ENCODE peak calls at places on chromosome 19, in four cellular contexts. E is NB4, K is A549, I is GM12878. O is an unnamed sample.

GRCh38 chr19:22623841-22624221 is 10.3 kb upstream of the ZNF492 start:
- DNase-seq in K (no peak), E (no peak), I (no peak), O (no peak)

GRCh38 chr19:55345818-55346724 is 6.4 kb downstream of the KMT5C start:
- DNase-seq in K (peak), I (no peak), E (no peak), O (no peak)

GRCh38 chr19:5484398-5485285 is 29.4 kb downstream of the ZNRF4 start:
- DNase-seq in K (no peak), I (no peak), E (no peak), O (no peak)

GRCh38 chr19:37127999-37128820 is 44.3 kb downstream of the ZNF585A start:
- DNase-seq in I (no peak), K (peak), E (peak), O (no peak)

GRCh38 chr19:55694656-55695491 is 19.8 kb downstream of the EPN1 start:
- DNase-seq in K (no peak), I (no peak), E (no peak), O (no peak)

GRCh38 chr19:10602330-10603083 is 15.4 kb upstream of the AP1M2 start:
- DNase-seq in I (no peak), E (peak), K (peak), O (peak)

GRCh38 chr19:11024259-11024658 is 63.4 kb downstream of the SMARCA4 start:
- DNase-seq in I (no peak), K (no peak), E (no peak), O (no peak)

GRCh38 chr19:17830567-17831418 is 9.5 kb upstream of the INSL3 start:
- DNase-seq in K (peak), E (peak), I (no peak), O (peak)

GRCh38 chr19:56988271-56988670 is 131.5 kb upstream of the USP29 start:
- DNase-seq in E (no peak), I (no peak), K (no peak), O (no peak)

GRCh38 chr19:14114854-14115253 is 2.7 kb downstream of the PRKACA start:
- DNase-seq in K (peak), I (no peak), E (peak), O (no peak)

GRCh38 chr19:38684078-38684861 is 36.8 kb downstream of the ACTN4 start:
- DNase-seq in E (peak), I (no peak), K (peak), O (peak)

GRCh38 chr19:50497030-50497420 is 14.0 kb downstream of the JOSD2 start:
- DNase-seq in E (no peak), K (no peak), I (no peak), O (no peak)

GRCh38 chr19:15128162-15128770 is 21.1 kb downstream of the SYDE1 start:
- DNase-seq in K (no peak), E (no peak), I (no peak), O (no peak)

GRCh38 chr19:49398001-49398615 is 10.1 kb downstream of the KASH5 start:
- DNase-seq in K (no peak), I (no peak), E (no peak), O (no peak)

GRCh38 chr19:55649579-55650557 is 1.9 kb downstream of the CCDC106 start:
- DNase-seq in E (no peak), K (no peak), I (no peak), O (no peak)

GRCh38 chr19:57671124-57671895 is 2.6 kb downstream of the ZSCAN4 start:
- DNase-seq in E (no peak), I (no peak), K (no peak), O (no peak)

GRCh38 chr19:42474743-42475142 is 32.0 kb upstream of the CXCL17 start:
- DNase-seq in K (no peak), E (no peak), I (no peak), O (no peak)

GRCh38 chr19:49684251-49684982 is 5.0 kb upstream of the ADM5 start:
- DNase-seq in K (peak), E (no peak), I (no peak), O (no peak)

GRCh38 chr19:27833031-27833430 is 1379.9 kb downstream of the UQCRFS1 start:
- DNase-seq in E (no peak), I (no peak), K (no peak), O (no peak)

GRCh38 chr19:8641908-8642547 is 11.6 kb downstream of the NFILZ start:
- DNase-seq in I (no peak), K (peak), E (peak), O (peak)

GRCh38 chr19:7868326-7868670 is 5.9 kb downstream of the PRR36 start:
- DNase-seq in E (no peak), K (peak), I (no peak), O (no peak)

GRCh38 chr19:44113784-44114390 is 688 bp downstream of the ZNF225 start:
- DNase-seq in E (peak), I (no peak), K (no peak), O (no peak)

GRCh38 chr19:48398329-48399235 is 5.1 kb downstream of the GRIN2D start:
- DNase-seq in E (peak), I (no peak), K (peak), O (peak)

GRCh38 chr19:52963229-52963760 is 614 bp upstream of the ZNF816 start:
- DNase-seq in E (no peak), K (no peak), I (no peak), O (no peak)

GRCh38 chr19:50230379-50231351 is 27.2 kb downstream of the MYH14 start:
- DNase-seq in E (peak), K (no peak), I (no peak), O (no peak)

GRCh38 chr19:51887522-51888498 is at the start of gene ZNF577:
- DNase-seq in I (no peak), K (no peak), E (peak), O (peak)

GRCh38 chr19:38070573-38070972 is 153.4 kb downstream of the DPF1 start:
- DNase-seq in E (no peak), I (no peak), K (peak), O (no peak)

GRCh38 chr19:11410682-11411081 is 8.4 kb downstream of the RGL3 start:
- DNase-seq in E (peak), I (no peak), K (peak), O (no peak)

GRCh38 chr19:8512991-8513686 is 828 bp downstream of the ZNF414 start:
- DNase-seq in I (no peak), E (no peak), K (no peak), O (no peak)

GRCh38 chr19:17248011-17248776 is 2.5 kb upstream of the NR2F6 start:
- DNase-seq in I (no peak), E (no peak), K (no peak), O (no peak)

GRCh38 chr19:43780706-43781525 is at the start of gene KCNN4:
- DNase-seq in I (no peak), E (peak), K (peak), O (no peak)

GRCh38 chr19:11361771-11362731 is 6.8 kb downstream of the PLPPR2 start:
- DNase-seq in K (no peak), E (no peak), I (no peak), O (no peak)

GRCh38 chr19:12665281-12665573 is 1.3 kb downstream of the MAN2B1 start:
- DNase-seq in K (no peak), I (peak), E (peak), O (no peak)

GRCh38 chr19:4454952-4455738 is 2.4 kb downstream of the UBXN6 start:
- DNase-seq in K (no peak), I (no peak), E (no peak), O (no peak)

GRCh38 chr19:4454621-4454951 is 3.0 kb downstream of the UBXN6 start:
- DNase-seq in I (no peak), K (no peak), E (no peak), O (no peak)

GRCh38 chr19:4453232-4454179 is 4.1 kb downstream of the UBXN6 start:
- DNase-seq in I (no peak), E (no peak), K (no peak), O (no peak)

GRCh38 chr19:4449826-4450075 is 7.8 kb downstream of the UBXN6 start:
- DNase-seq in I (no peak), E (no peak), K (no peak), O (no peak)

DNA sequence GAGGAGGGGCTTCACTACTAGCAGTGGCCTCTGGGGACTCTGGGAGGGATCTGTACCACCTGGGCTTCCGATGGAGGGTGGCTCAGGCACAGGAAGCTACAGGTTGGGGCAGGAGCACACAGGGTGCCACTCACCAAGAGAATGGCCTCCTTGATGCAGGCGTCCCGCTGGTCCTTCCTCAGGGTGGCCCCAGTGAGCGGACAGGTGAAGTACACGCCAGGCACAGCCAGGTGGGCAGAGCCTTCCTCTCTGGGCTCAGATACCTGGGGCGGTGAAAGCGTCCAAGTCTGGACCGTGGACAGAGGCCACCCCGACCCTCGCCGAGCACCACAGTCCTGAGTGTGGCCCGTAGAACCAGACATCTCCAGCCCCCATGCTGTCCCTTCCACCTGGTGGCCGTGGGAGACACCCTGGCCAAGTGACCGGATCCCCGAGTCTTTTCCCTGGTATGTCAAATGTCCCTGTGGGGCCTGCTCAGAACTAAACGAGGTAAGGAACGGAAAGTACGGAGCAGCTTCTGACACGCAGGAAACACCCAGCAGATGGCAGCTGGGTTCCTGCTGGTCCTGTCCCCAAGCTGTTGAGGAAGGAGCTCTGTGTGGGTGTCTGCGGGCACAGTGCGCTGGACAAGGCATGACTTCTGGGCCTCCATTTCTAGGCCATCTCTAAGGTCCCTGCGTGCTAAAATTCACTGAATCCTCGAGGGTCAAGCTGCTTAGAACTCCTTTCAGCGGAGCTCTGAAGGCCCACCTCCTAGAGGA is 5.2 kb downstream of the UBXN6 start:
- DNase-seq in K (no peak), E (no peak), I (no peak), O (no peak)
- TF ChIP-seq MYC in K (no peak), E (no peak), I (no peak), O (no peak)

DNA sequence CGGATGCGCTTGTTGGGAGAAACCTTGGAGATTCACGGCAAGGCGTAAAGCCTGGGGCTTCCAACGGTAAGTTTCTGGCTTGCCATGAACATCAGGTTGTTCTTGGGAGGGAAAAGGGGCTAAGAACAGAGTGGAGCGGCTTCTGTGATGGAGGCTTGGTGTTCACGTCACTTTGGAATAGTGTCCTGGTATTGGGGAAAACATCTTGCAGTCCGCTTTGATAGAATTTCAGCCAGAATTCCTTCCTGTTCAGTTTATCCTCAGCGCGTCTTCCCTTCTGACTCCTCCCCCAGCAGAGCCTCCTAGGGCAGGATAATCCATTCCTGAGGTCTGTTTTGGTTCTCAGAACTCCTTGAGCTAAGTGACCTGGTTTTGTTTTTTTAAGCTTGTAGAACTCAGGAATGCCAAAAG is 2.0 kb downstream of the KCTD15 start:
- DNase-seq in E (no peak), I (no peak), K (no peak), O (peak)
- H3K4me3 ChIP-seq in E (no peak), I (no peak), K (no peak), O (peak)

DNA sequence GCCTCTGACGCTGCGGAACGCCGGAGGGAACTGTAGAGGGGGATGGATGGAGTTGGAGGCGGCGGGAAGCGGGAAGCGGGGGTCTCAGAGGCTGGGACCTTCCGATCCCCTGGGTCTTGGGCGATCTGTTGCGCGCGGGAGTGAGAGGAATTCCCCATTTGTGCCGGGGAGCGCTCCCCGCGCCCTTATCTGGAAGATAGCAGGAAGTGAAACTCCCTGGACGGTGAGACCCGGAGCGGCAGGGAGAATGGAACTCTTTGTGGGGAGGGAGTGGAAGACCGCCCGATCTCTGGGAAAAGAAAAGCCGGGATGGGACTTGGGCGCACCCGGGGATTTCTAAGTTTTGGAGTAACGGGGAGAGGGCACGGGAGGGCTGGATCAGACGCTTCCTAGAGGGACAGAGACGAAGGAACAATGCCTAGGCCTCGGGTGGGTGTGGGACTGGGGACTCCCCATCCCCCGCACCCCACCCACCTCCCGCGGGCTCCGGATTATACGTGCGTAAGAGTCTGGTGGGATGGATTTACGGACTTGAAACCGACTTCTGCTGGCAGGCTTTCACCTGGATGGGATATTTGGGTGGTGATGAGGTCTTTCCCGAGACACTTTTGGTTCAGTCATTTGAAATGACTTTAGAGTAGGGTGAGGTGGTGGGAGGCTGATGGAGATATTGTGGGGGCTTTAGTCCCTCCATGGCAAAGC is 495 bp downstream of the LSR start:
- DNase-seq in K (no peak), I (no peak), E (no peak), O (no peak)
- TF ChIP-seq MYC in K (no peak), I (no peak), E (no peak), O (no peak)

DNA sequence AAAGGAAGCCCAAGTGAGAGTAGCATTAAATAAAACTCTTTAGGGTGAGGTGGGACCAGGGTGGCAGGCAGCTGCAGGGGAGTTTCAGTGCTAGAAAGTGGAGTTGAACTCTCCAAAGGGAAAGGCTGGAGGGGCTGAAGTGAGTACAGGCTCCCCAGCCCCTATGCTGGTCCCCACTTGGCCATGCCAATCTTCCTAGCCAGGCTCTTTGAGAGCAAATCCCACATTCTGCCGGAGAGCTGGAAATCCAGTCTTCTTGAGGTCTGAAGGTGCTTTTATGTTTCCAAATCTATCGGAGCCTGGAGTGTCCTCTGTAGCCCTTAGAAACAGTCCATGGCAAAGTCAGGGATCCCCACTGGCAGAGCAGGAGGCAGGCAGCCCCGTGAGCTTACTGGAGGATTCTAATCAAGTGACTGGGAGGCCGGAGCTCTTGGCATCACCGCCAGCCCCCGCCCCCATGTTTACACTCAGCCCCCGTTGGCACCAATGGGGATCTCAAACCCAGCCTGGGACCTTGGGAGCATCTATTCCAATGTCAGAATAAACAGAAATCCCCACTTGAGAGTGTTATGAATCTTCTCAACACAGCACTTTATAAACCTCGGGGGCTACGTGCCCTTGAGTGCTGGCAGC is 18.3 kb downstream of the ZNF536 start:
- DNase-seq in E (no peak), K (no peak), I (no peak), O (no peak)
- H3K4me3 ChIP-seq in E (no peak), K (no peak), I (no peak), O (no peak)

DNA sequence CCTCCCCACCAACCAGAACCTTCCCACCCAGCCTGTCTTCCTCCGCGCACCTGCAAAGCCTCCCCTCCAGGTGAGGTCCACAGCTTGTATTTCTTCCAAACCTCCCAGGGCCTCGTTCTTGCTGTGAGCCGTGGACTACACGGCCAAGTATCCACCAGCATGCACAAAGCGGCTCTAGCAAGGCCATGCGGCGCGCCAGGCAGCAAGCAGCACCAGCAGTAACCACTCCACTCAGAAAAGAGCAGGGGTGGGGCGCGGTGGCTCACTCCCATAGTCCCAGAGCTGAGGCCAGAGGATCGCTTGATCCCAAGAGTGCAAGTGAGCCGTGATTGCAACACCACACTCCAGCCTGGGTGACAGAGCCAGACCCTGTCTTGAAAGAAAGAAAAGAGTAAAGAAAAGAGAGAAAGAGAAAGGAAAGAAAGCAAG is 4.7 kb downstream of the CCDC8 start:
- DNase-seq in I (no peak), K (no peak), E (peak), O (no peak)
- TF ChIP-seq MYC in I (no peak), K (no peak), E (no peak), O (no peak)

GRCh38 chr19:3479177-3479818 is 1.0 kb downstream of the SMIM24 start:
- DNase-seq in E (peak), I (no peak), K (peak), O (no peak)

GRCh38 chr19:3479819-3480215 is 508 bp downstream of the SMIM24 start:
- DNase-seq in E (no peak), I (no peak), K (peak), O (no peak)

GRCh38 chr19:3478409-3479176 is 1.7 kb downstream of the SMIM24 start:
- DNase-seq in I (no peak), E (peak), K (no peak), O (no peak)

GRCh38 chr19:3481241-3482090 is 1.1 kb upstream of the SMIM24 start:
- DNase-seq in E (no peak), I (no peak), K (no peak), O (no peak)

DNA sequence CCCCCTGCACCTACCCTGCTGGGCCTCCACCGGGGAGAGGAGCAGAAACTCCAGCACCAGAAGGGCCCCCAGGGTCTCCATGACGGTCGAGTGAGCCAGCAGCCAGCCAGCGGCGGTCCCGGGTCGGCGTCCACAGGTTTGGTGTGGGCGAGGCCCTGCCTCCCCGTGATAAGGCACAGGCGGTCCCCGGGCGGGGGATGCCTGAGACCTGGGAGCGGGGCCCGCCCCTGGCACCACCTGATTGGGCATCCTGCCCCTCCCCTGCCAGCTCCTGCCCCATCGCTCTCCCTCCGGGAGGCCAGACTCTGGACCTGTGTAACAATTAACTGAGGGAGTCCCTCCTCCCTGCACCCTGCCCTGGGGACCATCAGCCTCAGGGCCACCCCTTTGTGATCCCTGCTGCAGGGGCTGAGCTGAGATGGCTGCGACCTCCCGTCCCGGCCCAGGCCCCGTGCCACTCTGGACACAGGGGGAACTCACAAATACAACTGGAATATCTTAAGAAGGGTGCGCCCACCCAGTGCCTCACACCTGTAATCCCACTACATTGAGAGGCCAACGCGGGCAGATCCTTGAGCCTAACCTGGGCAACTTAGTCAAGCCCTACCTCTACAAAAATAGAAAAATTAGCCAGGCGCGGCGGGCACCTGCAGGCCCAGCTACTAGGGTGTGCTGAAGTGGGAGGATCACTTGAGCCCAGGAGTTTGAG is at the start of gene SMIM24:
- DNase-seq in E (no peak), K (no peak), I (no peak), O (no peak)
- H3K4me3 ChIP-seq in E (no peak), K (no peak), I (no peak), O (no peak)

O was measured in endothelial cell of umbilical vein.